ENCODE peak calls at places on chromosome 2, in eight cellular contexts. One of them, this sample, is unnamed. For H3K36me3 and H3K27me3, the result is how much of the 10 kb centered on the place peaks cover.

GRCh38 chr2:144834954-144835633 is 315.2 kb upstream of the ZEB2 start:
- DNase-seq in tibial nerve: peak
- DNase-seq in uterus: peak
- DNase-seq in stomach: no peak
- DNase-seq in H7: no peak
- DNase-seq in gastrocnemius medialis: no peak
- DNase-seq in neural progenitor cell: no peak
- DNase-seq in astrocyte: peak
- DNase-seq in this sample: peak

GRCh38 chr2:121429119-121429903 is 101.4 kb upstream of the RNU4ATAC start:
- DNase-seq in H7: no peak
- DNase-seq in uterus: no peak
- DNase-seq in stomach: no peak
- DNase-seq in neural progenitor cell: no peak
- DNase-seq in gastrocnemius medialis: no peak
- DNase-seq in tibial nerve: no peak
- DNase-seq in astrocyte: peak
- DNase-seq in this sample: no peak

GRCh38 chr2:25822190-25823117 is 55.8 kb downstream of the ASXL2 start:
- DNase-seq in H7: peak
- DNase-seq in gastrocnemius medialis: no peak
- DNase-seq in astrocyte: peak
- DNase-seq in stomach: peak
- DNase-seq in tibial nerve: no peak
- DNase-seq in neural progenitor cell: peak
- DNase-seq in uterus: peak
- DNase-seq in this sample: no peak

GRCh38 chr2:46082531-46083485 is 214.4 kb upstream of the EPAS1 start:
- DNase-seq in stomach: no peak
- DNase-seq in neural progenitor cell: no peak
- DNase-seq in uterus: no peak
- DNase-seq in astrocyte: peak
- DNase-seq in gastrocnemius medialis: no peak
- DNase-seq in H7: no peak
- DNase-seq in tibial nerve: no peak
- DNase-seq in this sample: peak

GRCh38 chr2:100880730-100881129 is 60.8 kb downstream of the NPAS2 start:
- DNase-seq in neural progenitor cell: no peak
- DNase-seq in H7: no peak
- DNase-seq in astrocyte: no peak
- DNase-seq in gastrocnemius medialis: no peak
- DNase-seq in tibial nerve: no peak
- DNase-seq in uterus: no peak
- DNase-seq in stomach: no peak
- DNase-seq in this sample: peak

GRCh38 chr2:239630618-239631286 is 229.9 kb upstream of the HDAC4 start:
- DNase-seq in tibial nerve: peak
- DNase-seq in astrocyte: peak
- DNase-seq in stomach: no peak
- DNase-seq in uterus: peak
- DNase-seq in neural progenitor cell: no peak
- DNase-seq in gastrocnemius medialis: peak
- DNase-seq in H7: no peak
- DNase-seq in this sample: peak

GRCh38 chr2:15940661-15941482 is 522 bp downstream of the MYCN start:
- DNase-seq in stomach: no peak
- DNase-seq in gastrocnemius medialis: no peak
- DNase-seq in H7: no peak
- DNase-seq in tibial nerve: no peak
- DNase-seq in uterus: no peak
- DNase-seq in neural progenitor cell: peak
- DNase-seq in astrocyte: no peak
- DNase-seq in this sample: no peak

GRCh38 chr2:3124921-3125760 is 252.5 kb downstream of the EIPR1 start:
- DNase-seq in H7: peak
- DNase-seq in uterus: no peak
- DNase-seq in astrocyte: no peak
- DNase-seq in stomach: no peak
- DNase-seq in tibial nerve: no peak
- DNase-seq in neural progenitor cell: peak
- DNase-seq in gastrocnemius medialis: no peak
- DNase-seq in this sample: no peak

GRCh38 chr2:54073796-54074195 is 41.6 kb upstream of the ACYP2 start:
- DNase-seq in neural progenitor cell: no peak
- DNase-seq in astrocyte: peak
- DNase-seq in H7: no peak
- DNase-seq in gastrocnemius medialis: no peak
- DNase-seq in uterus: no peak
- DNase-seq in tibial nerve: no peak
- DNase-seq in stomach: no peak
- DNase-seq in this sample: no peak

GRCh38 chr2:227884511-227884947 is 13.1 kb downstream of the DAW1 start:
- DNase-seq in H7: peak
- DNase-seq in astrocyte: peak
- DNase-seq in neural progenitor cell: peak
- DNase-seq in gastrocnemius medialis: no peak
- DNase-seq in stomach: peak
- DNase-seq in tibial nerve: peak
- DNase-seq in uterus: no peak
- DNase-seq in this sample: peak

GRCh38 chr2:107285621-107286303 is 399.8 kb upstream of the ST6GAL2 start:
- DNase-seq in neural progenitor cell: no peak
- DNase-seq in tibial nerve: no peak
- DNase-seq in astrocyte: no peak
- DNase-seq in uterus: no peak
- DNase-seq in H7: no peak
- DNase-seq in stomach: no peak
- DNase-seq in gastrocnemius medialis: no peak
- DNase-seq in this sample: no peak

GRCh38 chr2:237968048-237968862 is 1.4 kb downstream of the UBE2F start:
- DNase-seq in stomach: no peak
- DNase-seq in neural progenitor cell: no peak
- DNase-seq in astrocyte: peak
- DNase-seq in uterus: no peak
- DNase-seq in H7: peak
- DNase-seq in gastrocnemius medialis: peak
- DNase-seq in tibial nerve: peak
- DNase-seq in this sample: no peak

GRCh38 chr2:46929612-46930011 is 14.0 kb upstream of the MCFD2 start:
- DNase-seq in uterus: no peak
- DNase-seq in tibial nerve: no peak
- DNase-seq in stomach: no peak
- DNase-seq in gastrocnemius medialis: no peak
- DNase-seq in neural progenitor cell: no peak
- DNase-seq in astrocyte: no peak
- DNase-seq in H7: no peak
- DNase-seq in this sample: no peak

GRCh38 chr2:43421194-43421593 is 174.6 kb downstream of the THADA start:
- DNase-seq in gastrocnemius medialis: no peak
- DNase-seq in tibial nerve: no peak
- DNase-seq in uterus: no peak
- DNase-seq in H7: no peak
- DNase-seq in astrocyte: no peak
- DNase-seq in stomach: no peak
- DNase-seq in neural progenitor cell: no peak
- DNase-seq in this sample: no peak
- H3K36me3 ChIP-seq in gastrocnemius medialis: under half
- H3K36me3 ChIP-seq in tibial nerve: under half
- H3K36me3 ChIP-seq in uterus: under half
- H3K36me3 ChIP-seq in H7: under half
- H3K36me3 ChIP-seq in astrocyte: under half
- H3K36me3 ChIP-seq in stomach: under half
- H3K36me3 ChIP-seq in neural progenitor cell: under half
- H3K36me3 ChIP-seq in this sample: under half

GRCh38 chr2:72936669-72937355 is 19.5 kb downstream of the EMX1 start:
- DNase-seq in neural progenitor cell: no peak
- DNase-seq in astrocyte: no peak
- DNase-seq in gastrocnemius medialis: no peak
- DNase-seq in stomach: no peak
- DNase-seq in tibial nerve: no peak
- DNase-seq in H7: no peak
- DNase-seq in uterus: peak
- DNase-seq in this sample: no peak

GRCh38 chr2:72940786-72941185 is 23.5 kb downstream of the EMX1 start:
- DNase-seq in tibial nerve: no peak
- DNase-seq in uterus: no peak
- DNase-seq in gastrocnemius medialis: no peak
- DNase-seq in neural progenitor cell: peak
- DNase-seq in stomach: no peak
- DNase-seq in astrocyte: peak
- DNase-seq in H7: peak
- DNase-seq in this sample: peak

GRCh38 chr2:72937356-72937669 is 20.0 kb downstream of the EMX1 start:
- DNase-seq in H7: no peak
- DNase-seq in tibial nerve: no peak
- DNase-seq in stomach: no peak
- DNase-seq in uterus: no peak
- DNase-seq in gastrocnemius medialis: no peak
- DNase-seq in astrocyte: no peak
- DNase-seq in neural progenitor cell: no peak
- DNase-seq in this sample: no peak

GRCh38 chr2:72940361-72940760 is 23.0 kb downstream of the EMX1 start:
- DNase-seq in H7: no peak
- DNase-seq in stomach: no peak
- DNase-seq in gastrocnemius medialis: no peak
- DNase-seq in tibial nerve: no peak
- DNase-seq in astrocyte: no peak
- DNase-seq in uterus: no peak
- DNase-seq in neural progenitor cell: no peak
- DNase-seq in this sample: no peak

DNA sequence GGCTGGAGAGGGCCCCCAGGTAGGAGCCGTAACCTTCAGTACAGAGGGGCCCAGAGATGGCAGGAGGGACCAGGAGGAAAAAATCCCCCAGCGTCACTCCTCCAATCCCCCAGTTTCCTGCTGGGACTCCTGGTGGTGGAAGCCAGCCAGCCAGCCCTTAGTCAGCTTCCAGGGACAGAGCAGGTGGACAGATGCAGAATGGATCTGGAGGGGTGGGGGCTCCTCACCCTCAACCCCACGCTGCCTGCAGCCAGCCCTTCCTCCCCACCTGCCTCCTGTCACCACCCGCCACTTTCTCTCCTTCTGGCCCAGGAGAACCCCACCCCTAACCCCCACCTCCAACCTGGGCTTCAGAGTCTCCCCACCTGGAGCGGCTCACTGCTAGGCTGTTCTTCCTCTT is 21.1 kb downstream of the EMX1 start:
- DNase-seq in astrocyte: no peak
- DNase-seq in tibial nerve: no peak
- DNase-seq in neural progenitor cell: no peak
- DNase-seq in uterus: no peak
- DNase-seq in gastrocnemius medialis: no peak
- DNase-seq in stomach: no peak
- DNase-seq in H7: no peak
- DNase-seq in this sample: no peak
- H3K27me3 ChIP-seq in astrocyte: under half
- H3K27me3 ChIP-seq in tibial nerve: under half
- H3K27me3 ChIP-seq in neural progenitor cell: under half
- H3K27me3 ChIP-seq in uterus: under half
- H3K27me3 ChIP-seq in gastrocnemius medialis: under half
- H3K27me3 ChIP-seq in stomach: under half
- H3K27me3 ChIP-seq in H7: under half
- H3K27me3 ChIP-seq in this sample: under half

DNA sequence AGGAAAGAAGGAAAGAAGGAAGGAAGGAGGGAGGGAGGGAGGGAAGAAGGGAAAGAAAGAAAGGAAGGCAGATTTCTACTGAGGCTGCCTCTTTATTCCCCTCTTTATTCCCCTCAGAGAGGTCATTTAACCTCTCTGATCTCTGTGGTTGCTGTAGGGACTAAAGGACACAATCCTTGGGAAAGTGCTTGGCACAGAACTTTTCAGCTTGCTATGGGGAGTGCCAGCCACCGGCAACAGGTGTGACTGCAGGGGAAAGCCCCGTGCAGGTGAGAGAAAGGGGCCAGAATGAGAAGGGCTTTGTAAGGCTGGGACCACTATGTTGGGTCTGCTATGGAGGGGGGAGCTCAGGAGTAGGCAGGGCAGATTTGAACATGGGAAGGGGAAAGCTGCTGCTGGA is 27.7 kb upstream of the STEAP3 start:
- DNase-seq in H7: no peak
- DNase-seq in stomach: no peak
- DNase-seq in tibial nerve: no peak
- DNase-seq in neural progenitor cell: no peak
- DNase-seq in gastrocnemius medialis: no peak
- DNase-seq in uterus: no peak
- DNase-seq in astrocyte: no peak
- DNase-seq in this sample: no peak
- H3K4me3 ChIP-seq in H7: no peak
- H3K4me3 ChIP-seq in stomach: no peak
- H3K4me3 ChIP-seq in tibial nerve: no peak
- H3K4me3 ChIP-seq in neural progenitor cell: no peak
- H3K4me3 ChIP-seq in gastrocnemius medialis: no peak
- H3K4me3 ChIP-seq in uterus: no peak
- H3K4me3 ChIP-seq in astrocyte: no peak
- H3K4me3 ChIP-seq in this sample: no peak

DNA sequence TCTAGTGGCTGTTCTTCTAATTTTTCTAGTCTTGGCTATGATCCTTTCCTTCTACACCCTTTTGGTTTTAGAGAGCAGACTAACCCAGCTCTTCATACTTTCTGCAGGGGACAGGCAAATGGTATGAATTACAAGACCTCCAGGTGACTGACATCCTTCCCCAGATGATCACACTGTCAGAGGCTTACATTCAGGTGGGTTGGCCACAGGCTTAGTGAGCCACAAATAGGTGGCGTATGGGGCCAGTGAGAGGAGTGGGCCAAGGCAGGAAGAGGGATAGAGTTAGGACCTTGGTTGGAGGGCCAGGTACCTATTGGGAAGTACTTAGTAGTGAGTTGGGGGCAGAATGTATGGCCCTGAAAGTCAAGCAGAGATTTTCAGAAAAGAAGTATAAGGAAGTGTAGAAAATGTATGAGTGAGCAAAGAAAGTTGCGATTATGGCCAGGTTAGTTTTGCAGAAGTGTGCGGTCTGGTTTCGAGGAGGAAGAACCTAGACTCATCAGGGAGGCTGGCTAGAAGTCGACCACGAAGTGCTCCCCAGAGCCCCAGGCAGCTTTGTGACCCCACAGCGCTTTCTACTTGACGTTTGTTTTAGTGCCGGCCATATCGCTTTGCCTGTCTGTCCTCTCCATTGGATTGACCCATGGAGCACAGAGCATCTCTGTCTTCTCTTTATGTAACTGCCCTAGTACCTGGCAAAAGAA is 20.0 kb downstream of the SFTPB start:
- DNase-seq in uterus: no peak
- DNase-seq in tibial nerve: no peak
- DNase-seq in astrocyte: no peak
- DNase-seq in stomach: no peak
- DNase-seq in neural progenitor cell: no peak
- DNase-seq in gastrocnemius medialis: no peak
- DNase-seq in H7: no peak
- DNase-seq in this sample: no peak
- H3K36me3 ChIP-seq in uterus: under half
- H3K36me3 ChIP-seq in tibial nerve: under half
- H3K36me3 ChIP-seq in astrocyte: half or more
- H3K36me3 ChIP-seq in stomach: half or more
- H3K36me3 ChIP-seq in neural progenitor cell: under half
- H3K36me3 ChIP-seq in gastrocnemius medialis: under half
- H3K36me3 ChIP-seq in H7: under half
- H3K36me3 ChIP-seq in this sample: half or more